ENCODE peak calls at places on chromosomes 13 and 19, in nine cellular contexts. E, V, S, N, I, B, P, W and T are unnamed samples.
A peak's percentile ranks its signal among the peaks of the same experiment; 100 is the strongest.

GRCh38 chr19:47100290-47100689 is 13.3 kb downstream of the ZC3H4 start:
- DNase-seq in E (no peak), V (no peak), S (no peak), N (no peak), I (no peak), B (no peak), P (no peak), W (no peak), T (no peak)

GRCh38 chr19:16062789-16063188 is 13.5 kb upstream of the TPM4 start:
- DNase-seq in E (no peak), V (peak; percentile 39), S (peak; percentile 64), N (no peak), I (no peak), B (peak; percentile 57), P (no peak), W (no peak), T (peak; percentile 55)

GRCh38 chr13:100673376-100673830 is 1.2 kb downstream of the TMTC4 start:
- DNase-seq in E (no peak), V (no peak), S (no peak), N (no peak), I (no peak), B (no peak), P (no peak), W (no peak), T (peak; percentile 20)

GRCh38 chr19:55493052-55493649 is 4.9 kb downstream of the SSC5D start:
- DNase-seq in E (peak; percentile 49), V (no peak), S (no peak), N (no peak), I (no peak), B (no peak), P (peak; percentile 67), W (no peak), T (no peak)

GRCh38 chr19:3366104-3366760 is at the start of gene NFIC:
- DNase-seq in E (peak; percentile 88), V (peak; percentile 84), S (no peak), N (peak; percentile 63), I (no peak), B (peak; percentile 90), P (peak; percentile 79), W (no peak), T (peak; percentile 83)

GRCh38 chr13:100214886-100215285 is 126.0 kb downstream of the PCCA start:
- DNase-seq in E (peak; percentile 44), V (no peak), S (no peak), N (no peak), I (no peak), B (peak; percentile 69), P (peak; percentile 93), W (peak; percentile 72), T (no peak)

GRCh38 chr13:71634605-71635443 is 232.2 kb downstream of the DACH1 start:
- DNase-seq in E (no peak), V (no peak), S (no peak), N (no peak), I (no peak), B (no peak), P (peak; percentile 60), W (peak; percentile 24), T (no peak)

GRCh38 chr19:37692956-37693660 is 26.5 kb downstream of the ZNF607 start:
- DNase-seq in E (no peak), V (no peak), S (no peak), N (no peak), I (no peak), B (no peak), P (no peak), W (no peak), T (no peak)

GRCh38 chr13:99501952-99502310 is 659 bp downstream of the TM9SF2 start:
- DNase-seq in E (peak; percentile 35), V (peak; percentile 22), S (peak; percentile 26), N (no peak), I (no peak), B (no peak), P (peak; percentile 31), W (no peak), T (no peak)

GRCh38 chr19:14315433-14315832 is 65.8 kb upstream of the ADGRE5 start:
- DNase-seq in E (no peak), V (no peak), S (no peak), N (no peak), I (no peak), B (no peak), P (no peak), W (no peak), T (no peak)
- TF ChIP-seq CTCF in E (peak; percentile 7), V (no peak), S (no peak), N (no peak), I (no peak), B (no peak), P (no peak), W (no peak), T (no peak)

DNA sequence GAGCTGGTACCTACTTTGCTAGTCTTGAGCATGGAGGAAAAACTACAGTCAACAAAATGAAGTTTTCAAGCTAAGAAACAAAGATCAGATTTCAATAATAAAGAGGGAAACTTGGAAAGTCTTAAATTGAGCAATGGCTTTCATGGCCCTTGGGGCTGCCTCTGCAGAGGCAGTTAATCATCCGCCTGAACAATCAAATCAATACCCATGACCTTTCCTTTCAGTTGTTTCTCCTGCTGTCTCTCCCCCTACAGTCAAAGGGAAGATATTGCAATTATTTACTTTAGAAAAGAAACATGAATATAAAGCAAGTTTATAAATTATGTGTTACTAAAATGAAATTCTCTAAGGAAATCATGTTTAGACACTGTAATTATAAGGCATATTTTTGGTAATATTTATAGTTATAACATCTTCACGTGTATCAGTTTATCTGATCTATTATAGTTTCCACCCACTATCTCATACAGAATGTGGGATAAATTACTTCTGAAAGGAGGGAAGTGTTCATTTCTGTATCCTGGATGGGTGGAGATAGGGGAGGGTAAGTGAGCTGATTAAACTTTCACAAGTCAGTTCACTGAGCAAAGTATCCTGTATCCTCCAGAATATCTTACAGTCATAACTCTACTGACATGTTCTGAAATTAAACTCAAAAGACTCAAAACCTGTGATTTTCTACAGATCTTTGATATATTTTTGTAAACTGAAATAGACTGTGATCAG is 72.4 kb upstream of the TSC22D1 start:
- DNase-seq in E (peak; percentile 29), V (no peak), S (no peak), N (no peak), I (no peak), B (peak; percentile 21), P (no peak), W (no peak), T (no peak)
- TF ChIP-seq CTCF in E (peak; percentile 52), V (peak; percentile 30), S (peak; percentile 51), N (no peak), I (peak; percentile 40), B (peak; percentile 27), P (peak; percentile 21), W (peak; percentile 28), T (peak; percentile 17)

GRCh38 chr13:84609716-84610115 is 727.4 kb upstream of the SLITRK1 start:
- DNase-seq in E (peak; percentile 4), V (no peak), S (no peak), N (no peak), I (peak; percentile 66), B (peak; percentile 32), P (peak; percentile 70), W (peak; percentile 10), T (no peak)

GRCh38 chr13:84607614-84608013 is 725.3 kb upstream of the SLITRK1 start:
- DNase-seq in E (peak; percentile 67), V (peak; percentile 19), S (no peak), N (no peak), I (peak; percentile 21), B (peak; percentile 76), P (peak; percentile 75), W (peak; percentile 50), T (no peak)

GRCh38 chr13:84606616-84607015 is 724.3 kb upstream of the SLITRK1 start:
- DNase-seq in E (no peak), V (no peak), S (no peak), N (no peak), I (no peak), B (no peak), P (no peak), W (no peak), T (no peak)

GRCh38 chr13:84605927-84606326 is 723.7 kb upstream of the SLITRK1 start:
- DNase-seq in E (no peak), V (no peak), S (no peak), N (no peak), I (no peak), B (no peak), P (no peak), W (no peak), T (no peak)
- TF ChIP-seq CTCF in E (no peak), V (no peak), S (no peak), N (no peak), I (no peak), B (no peak), P (no peak), W (no peak), T (no peak)

DNA sequence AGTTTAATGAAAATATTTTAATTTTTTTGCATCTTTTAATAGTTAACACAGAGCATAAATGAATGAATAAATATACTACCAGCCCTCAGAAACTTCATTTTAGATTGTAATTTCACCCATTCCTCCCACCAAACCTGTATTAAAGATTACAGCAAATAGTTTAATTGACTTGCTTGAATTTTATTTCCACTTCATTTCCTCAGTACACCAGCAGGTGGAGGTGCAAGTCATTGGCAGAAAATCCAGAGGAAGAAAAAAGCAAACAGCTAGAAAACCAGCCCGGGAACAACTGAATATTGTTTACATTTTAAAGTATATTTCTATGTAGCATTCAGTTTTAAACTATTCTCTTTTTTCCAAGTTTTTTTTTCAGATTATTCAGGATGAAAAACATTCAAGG is 177.8 kb downstream of the OLFM4 start:
- DNase-seq in E (no peak), V (no peak), S (no peak), N (no peak), I (no peak), B (peak; percentile 32), P (no peak), W (no peak), T (no peak)
- TF ChIP-seq CTCF in E (peak; percentile 39), V (no peak), S (no peak), N (no peak), I (peak; percentile 54), B (peak; percentile 43), P (peak; percentile 23), W (peak; percentile 27), T (peak; percentile 22)

GRCh38 chr13:92355213-92355612 is 871.4 kb upstream of the GPC6 start:
- DNase-seq in E (no peak), V (no peak), S (no peak), N (no peak), I (no peak), B (peak; percentile 47), P (peak; percentile 5), W (no peak), T (no peak)
- TF ChIP-seq CTCF in E (no peak), V (no peak), S (no peak), N (no peak), I (peak; percentile 43), B (peak; percentile 30), P (peak; percentile 9), W (peak; percentile 47), T (no peak)

GRCh38 chr19:13621413-13621812 is 115.1 kb upstream of the CACNA1A start:
- DNase-seq in E (peak; percentile 80), V (peak; percentile 14), S (no peak), N (no peak), I (peak; percentile 85), B (peak; percentile 85), P (peak; percentile 96), W (peak; percentile 67), T (no peak)
- TF ChIP-seq CTCF in E (no peak), V (no peak), S (no peak), N (no peak), I (peak; percentile 38), B (no peak), P (no peak), W (peak; percentile 39), T (no peak)